ENCODE peak calls at places on chromosomes 2 and 18, in ten cellular contexts. Z is iPS DF 6.9, W is lower lobe of right lung, B is HAP-1, F is RWPE2, Q is stomach, T is right cardiac atrium, E is aorta, M is small intestine, I is SJSA1. O is an unnamed sample. For H3K4me1, the result is how much of the 10 kb centered on the place peaks cover.

GRCh38 chr2:55148269-55148668 is 83.8 kb downstream of the CLHC1 start:
- DNase-seq in B (no peak), Z (no peak), M (no peak), W (no peak), F (no peak), E (no peak), T (no peak), Q (no peak), I (no peak), O (no peak)

GRCh38 chr2:231716641-231717280 is 8.4 kb downstream of the PTMA start:
- DNase-seq in F (no peak), Z (no peak), E (no peak), T (no peak), B (no peak), W (no peak), M (no peak), I (peak), Q (no peak), O (no peak)

GRCh38 chr18:55968550-55968949 is 380.6 kb upstream of the TCF4 start:
- DNase-seq in Z (no peak), Q (no peak), T (no peak), B (no peak), W (no peak), I (no peak), M (no peak), E (no peak), F (no peak), O (no peak)

GRCh38 chr18:54740146-54740844 is 88.0 kb upstream of the RAB27B start:
- DNase-seq in M (no peak), Z (no peak), F (no peak), E (no peak), Q (no peak), I (peak), B (no peak), T (no peak), W (no peak), O (no peak)

GRCh38 chr2:230669386-230669935 is 43.2 kb upstream of the CAB39 start:
- DNase-seq in B (no peak), Q (no peak), I (no peak), F (no peak), Z (no peak), T (no peak), E (no peak), M (no peak), W (no peak), O (no peak)

GRCh38 chr2:7819316-7819715 is 862.5 kb upstream of the ID2 start:
- DNase-seq in Z (no peak), M (no peak), W (no peak), I (no peak), B (no peak), Q (no peak), F (no peak), T (no peak), E (no peak), O (no peak)

GRCh38 chr2:40357667-40358066 is 94.2 kb downstream of the SLC8A1 start:
- DNase-seq in W (no peak), E (no peak), F (no peak), Z (no peak), I (no peak), M (no peak), Q (no peak), T (no peak), B (no peak), O (no peak)

GRCh38 chr2:190718652-190719526 is 70.0 kb downstream of the NAB1 start:
- DNase-seq in I (peak), B (no peak), F (peak), M (peak), Q (peak), W (no peak), T (peak), Z (no peak), E (no peak), O (peak)

GRCh38 chr2:17972991-17973390 is 94.5 kb downstream of the KCNS3 start:
- DNase-seq in Z (no peak), B (no peak), E (no peak), W (no peak), F (no peak), Q (no peak), T (no peak), M (no peak), I (no peak), O (no peak)

GRCh38 chr18:9876867-9877654 is 8.7 kb upstream of the TXNDC2 start:
- DNase-seq in W (no peak), Q (no peak), E (no peak), B (no peak), M (peak), Z (no peak), I (peak), T (no peak), F (no peak), O (peak)

GRCh38 chr2:75258620-75259019 is 59.3 kb upstream of the TACR1 start:
- DNase-seq in E (no peak), Z (no peak), Q (no peak), I (no peak), T (no peak), M (no peak), F (no peak), W (no peak), B (no peak), O (no peak)

GRCh38 chr18:77866309-77866708 is 616.7 kb downstream of the GALR1 start:
- DNase-seq in E (no peak), B (no peak), Z (no peak), M (no peak), T (no peak), F (no peak), Q (no peak), I (no peak), W (no peak), O (no peak)

GRCh38 chr2:133718688-133719201 is 150.5 kb upstream of the NCKAP5 start:
- DNase-seq in M (no peak), I (no peak), Z (no peak), Q (no peak), F (no peak), T (peak), E (no peak), B (no peak), W (no peak), O (no peak)

GRCh38 chr2:24343225-24343882 is 17.0 kb downstream of the ITSN2 start:
- DNase-seq in M (no peak), Q (no peak), T (no peak), B (no peak), W (no peak), Z (no peak), I (no peak), E (no peak), F (no peak), O (no peak)

GRCh38 chr2:37283207-37283606 is 41.4 kb downstream of the PRKD3 start:
- DNase-seq in E (no peak), B (no peak), I (no peak), W (no peak), M (no peak), T (no peak), Z (no peak), Q (no peak), F (no peak), O (no peak)

GRCh38 chr2:39120771-39121522 is at the start of gene SOS1:
- DNase-seq in W (peak), B (peak), Q (peak), I (peak), Z (peak), T (peak), E (peak), M (peak), F (peak), O (peak)

GRCh38 chr2:39121523-39122063 is 742 bp upstream of the SOS1 start:
- DNase-seq in Z (no peak), B (no peak), W (no peak), T (no peak), F (no peak), E (no peak), M (no peak), I (no peak), Q (no peak), O (no peak)

GRCh38 chr2:39124770-39125075 is 3.9 kb upstream of the SOS1 start:
- DNase-seq in T (no peak), M (no peak), I (no peak), B (no peak), Q (no peak), E (no peak), Z (no peak), W (no peak), F (no peak), O (no peak)

GRCh38 chr2:39124000-39124769 is 3.3 kb upstream of the SOS1 start:
- DNase-seq in T (peak), W (peak), Z (peak), Q (peak), M (peak), F (peak), B (peak), E (peak), I (peak), O (peak)

DNA sequence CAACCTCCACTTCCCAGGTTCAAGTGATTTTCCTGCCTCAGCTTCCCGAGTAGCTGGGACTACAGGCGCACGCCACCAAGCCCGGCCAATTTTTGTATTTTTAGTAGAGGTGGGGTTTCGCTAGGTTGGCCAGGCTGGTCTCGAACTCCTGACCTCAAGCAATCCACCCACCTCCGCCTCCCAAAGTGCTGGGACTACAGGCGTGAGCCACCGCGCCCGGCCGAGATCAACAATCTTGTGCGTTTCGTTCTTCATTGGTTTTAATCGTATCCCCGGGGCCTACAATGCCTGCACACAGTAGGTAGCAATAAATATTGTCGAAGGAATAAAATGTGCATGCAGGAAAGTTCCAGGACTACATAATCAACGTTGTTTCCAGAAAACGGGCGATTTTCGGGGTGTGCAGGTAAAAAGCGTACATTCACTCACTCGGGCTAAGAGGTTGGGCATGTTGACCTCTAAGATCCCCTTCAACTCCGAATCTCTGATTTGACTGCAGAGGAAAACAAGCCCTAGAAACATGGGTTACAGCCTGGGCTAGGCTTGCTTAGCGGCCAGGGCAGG is 2.7 kb upstream of the SOS1 start:
- DNase-seq in B (no peak), T (no peak), Q (no peak), W (no peak), M (no peak), I (no peak), F (no peak), Z (no peak), E (no peak), O (no peak)
- H3K4me1 ChIP-seq in B (under half), T (under half), Q (under half), W (under half), M (under half), I (under half), F (under half), Z (under half), E (under half), O (under half)

DNA sequence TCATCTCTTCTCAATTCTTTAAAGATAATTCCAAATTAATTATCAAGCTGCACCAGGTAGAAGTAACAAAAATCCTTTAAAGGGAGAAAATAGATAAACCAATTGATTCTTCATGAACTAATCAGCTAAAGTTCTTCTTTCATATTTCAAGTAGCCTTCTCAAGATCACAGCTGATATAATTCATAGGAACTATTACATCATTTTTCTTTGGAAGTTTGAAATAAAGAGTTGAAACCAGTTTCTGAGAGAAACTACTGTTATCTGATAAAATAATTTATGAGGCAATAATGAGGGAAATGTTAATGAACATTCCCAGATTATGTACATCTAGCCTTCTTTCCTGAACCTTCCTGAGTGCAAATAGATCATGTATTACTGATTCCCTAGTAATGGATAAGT is 484.9 kb downstream of the METTL4 start:
- DNase-seq in W (no peak), E (no peak), Q (no peak), M (no peak), Z (no peak), B (no peak), F (no peak), T (no peak), I (no peak), O (no peak)
- H3K4me1 ChIP-seq in W (under half), E (under half), Q (under half), M (under half), Z (under half), B (under half), F (under half), T (under half), I (under half), O (under half)

GRCh38 chr18:63143246-63143847 is 176.2 kb downstream of the BCL2 start:
- DNase-seq in B (no peak), I (no peak), Z (no peak), T (no peak), Q (no peak), M (no peak), F (no peak), W (no peak), E (no peak), O (no peak)
- H3K4me1 ChIP-seq in B (under half), I (under half), Z (under half), T (under half), Q (under half), M (under half), F (under half), W (under half), E (under half), O (under half)

DNA sequence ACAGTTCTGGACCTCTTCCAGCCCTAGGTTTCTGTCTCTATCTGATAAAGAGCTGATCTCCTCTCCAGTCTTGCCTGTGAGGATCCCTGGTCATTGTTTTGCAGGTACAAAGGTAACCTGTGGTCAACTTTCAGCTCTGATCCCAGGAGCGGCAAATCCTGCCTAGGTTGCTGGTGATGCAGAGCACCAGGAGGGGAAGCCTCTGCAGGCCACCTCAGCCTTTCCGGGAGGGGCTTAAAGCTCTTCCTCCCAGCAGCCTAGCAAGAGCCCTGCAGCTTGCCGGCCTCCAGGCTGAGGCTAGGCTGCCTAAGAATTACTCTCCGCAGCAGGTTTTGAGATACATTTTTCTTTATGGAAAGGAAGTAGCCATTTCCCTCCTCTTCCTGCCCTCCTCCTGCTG is 69.9 kb upstream of the WIPF1 start:
- DNase-seq in Z (no peak), T (no peak), E (no peak), I (no peak), M (no peak), B (no peak), F (no peak), Q (no peak), W (no peak), O (no peak)
- H3K4me1 ChIP-seq in Z (under half), T (under half), E (under half), I (under half), M (under half), B (under half), F (under half), Q (under half), W (under half), O (under half)

GRCh38 chr18:7725897-7726296 is 158.8 kb downstream of the PTPRM start:
- DNase-seq in E (no peak), F (no peak), I (no peak), M (no peak), T (no peak), B (no peak), W (no peak), Z (no peak), Q (no peak), O (no peak)
- H3K4me1 ChIP-seq in E (under half), F (under half), I (under half), M (under half), T (under half), B (under half), W (under half), Z (under half), Q (under half), O (under half)

DNA sequence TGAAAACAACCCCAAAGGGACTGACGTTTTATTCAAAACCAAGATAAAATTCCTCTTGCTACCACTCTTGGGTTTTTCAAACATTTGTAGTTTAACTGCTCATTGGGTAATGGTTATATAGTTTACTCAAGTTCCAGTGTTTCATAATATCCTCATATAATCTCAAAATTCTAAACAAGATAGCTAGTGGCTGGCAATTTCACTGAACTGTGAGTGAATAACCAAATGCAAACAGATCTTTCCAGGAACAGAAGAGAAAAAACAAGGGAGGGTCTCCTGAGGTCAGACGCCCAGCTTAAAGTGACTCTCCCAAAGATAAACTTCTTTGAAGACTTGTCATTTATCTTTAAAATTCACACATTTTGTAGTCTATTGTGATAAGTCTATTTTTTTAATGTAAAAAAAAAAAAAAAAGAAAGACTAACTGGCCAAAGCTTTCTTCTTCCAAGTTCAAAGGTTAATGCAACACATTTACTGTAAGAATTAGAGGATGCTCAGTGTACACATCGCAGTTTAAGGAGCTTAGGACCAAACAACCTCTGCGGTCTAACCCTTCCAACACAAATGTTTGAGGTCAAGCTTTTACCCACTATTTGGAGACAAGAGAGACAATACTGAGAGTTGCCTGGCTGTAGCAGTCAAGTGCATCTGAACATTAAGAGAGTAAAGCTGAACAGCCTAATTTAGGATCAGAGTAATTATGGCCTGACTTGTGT is 26.6 kb downstream of the LPIN2 start:
- DNase-seq in Z (no peak), I (no peak), E (no peak), M (no peak), F (no peak), T (no peak), W (no peak), B (no peak), Q (no peak), O (no peak)
- H3K4me1 ChIP-seq in Z (under half), I (under half), E (under half), M (under half), F (under half), T (under half), W (half or more), B (under half), Q (half or more), O (under half)

DNA sequence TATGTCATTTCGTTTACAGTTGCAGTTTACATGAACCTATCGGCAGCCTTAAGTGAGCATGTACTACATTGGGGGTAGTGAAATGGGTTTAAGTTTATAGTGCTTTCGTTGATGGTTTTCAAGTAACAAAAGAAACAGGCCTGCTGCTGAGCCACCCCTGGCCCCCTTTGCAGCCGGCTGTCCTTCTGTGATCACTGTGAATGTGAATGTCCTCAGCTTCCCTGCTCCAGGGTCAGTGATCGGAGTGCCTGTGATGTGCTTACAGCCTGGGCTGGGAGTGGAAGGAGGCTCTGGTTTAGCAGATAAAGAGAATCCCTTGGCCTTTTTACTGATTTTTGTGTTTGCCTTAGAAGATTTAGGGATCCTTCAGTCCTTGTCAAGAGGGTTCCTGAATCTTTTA is 154.2 kb downstream of the FAM210A start:
- DNase-seq in F (no peak), B (no peak), W (no peak), Z (no peak), M (no peak), I (no peak), Q (no peak), T (no peak), E (no peak), O (no peak)
- H3K4me1 ChIP-seq in F (under half), B (under half), W (under half), Z (under half), M (under half), I (under half), Q (under half), T (under half), E (under half), O (under half)

GRCh38 chr2:218383892-218384519 is 1.9 kb downstream of the SLC11A1 start:
- DNase-seq in I (no peak), F (no peak), Q (no peak), B (no peak), Z (no peak), M (no peak), W (peak), T (no peak), E (no peak), O (no peak)
- H3K4me1 ChIP-seq in I (under half), F (under half), Q (under half), B (under half), Z (under half), M (under half), W (under half), T (under half), E (under half), O (under half)

DNA sequence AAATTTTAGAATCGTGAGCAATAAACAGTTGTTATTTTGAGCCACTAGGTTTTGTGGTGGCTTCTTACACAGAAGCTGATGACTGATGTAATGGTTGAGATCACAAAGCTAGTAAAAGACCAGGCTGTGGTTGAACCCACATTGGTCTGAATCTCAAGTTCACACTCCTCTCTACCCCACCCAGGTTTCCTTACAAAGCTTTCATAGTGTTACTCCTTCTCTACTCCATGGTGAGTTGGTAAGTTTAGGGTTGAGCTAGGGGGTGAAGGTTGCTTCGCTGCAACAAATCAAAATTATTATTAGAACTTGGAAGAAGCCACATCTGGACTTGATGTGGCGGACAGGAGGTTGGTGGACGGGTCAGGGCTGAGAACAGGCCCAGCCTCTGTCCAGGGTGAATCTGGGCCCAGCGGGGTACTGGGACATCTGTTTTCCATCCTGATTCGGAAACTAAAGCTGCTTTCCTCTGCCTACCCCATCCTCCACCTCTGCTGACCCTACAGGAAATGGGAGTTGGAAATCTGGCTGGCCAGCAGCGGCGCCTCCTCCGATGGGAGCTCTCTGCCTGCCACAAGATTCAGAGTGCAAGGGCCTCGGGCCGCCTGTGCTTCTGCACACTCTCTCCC is 86.3 kb downstream of the ZFP36L2 start:
- DNase-seq in M (peak), W (no peak), Q (no peak), E (peak), B (no peak), T (peak), F (peak), I (no peak), Z (no peak), O (no peak)
- H3K4me1 ChIP-seq in M (under half), W (under half), Q (under half), E (under half), B (under half), T (under half), F (under half), I (under half), Z (under half), O (under half)

O was measured in SJCRH30.